ENCODE peak calls at places on chromosome 16, in ten cellular contexts. H is fibroblast of gingiva; G is retina; P is stomach; U is stimulated activated CD8-positive, alpha-beta memory T cell treated with anti-CD3 and anti-CD28 coated beads, Interleukin-15, amount 100 ng/mL, for 24 hours; E is HTR-8/SVneo; T is stimulated activated CD4-positive, alpha-beta T cell treated with anti-CD3 and anti-CD28 coated beads, Interleukin-1b, Interleukin-23, amount 100 ng/mL, for 24 hours; A is COR-L47; V is RCC 7860; Y is transverse colon. W is an unnamed sample.

GRCh38 chr16:49544828-49545227 is 171.2 kb downstream of the C16orf78 start:
- DNase-seq in H (no peak), G (no peak), P (no peak), U (no peak), E (no peak), T (no peak), A (no peak), V (no peak), Y (no peak), W (no peak)

GRCh38 chr16:523097-523741 is 4.3 kb upstream of the CAPN15 start:
- DNase-seq in H (no peak), G (no peak), P (no peak), U (no peak), E (no peak), T (no peak), A (no peak), V (no peak), Y (no peak), W (no peak)

GRCh38 chr16:24944206-24944605 is 71.0 kb downstream of the ARHGAP17 start:
- DNase-seq in H (no peak), G (no peak), P (no peak), U (no peak), E (no peak), T (no peak), A (no peak), V (no peak), Y (no peak), W (no peak)

GRCh38 chr16:69397821-69398521 is 12.2 kb upstream of the TERF2 start:
- DNase-seq in H (peak), G (peak), P (no peak), U (no peak), E (peak), T (no peak), A (peak), V (peak), Y (no peak), W (peak)

GRCh38 chr16:11280616-11281522 is at the start of gene PRM1:
- DNase-seq in H (no peak), G (no peak), P (no peak), U (no peak), E (no peak), T (no peak), A (no peak), V (no peak), Y (no peak), W (no peak)

GRCh38 chr16:27234171-27234570 is 30.8 kb downstream of the KDM8 start:
- DNase-seq in H (no peak), G (no peak), P (no peak), U (no peak), E (no peak), T (no peak), A (no peak), V (no peak), Y (no peak), W (no peak)

GRCh38 chr16:4393243-4393606 is 21.6 kb downstream of the VASN start:
- DNase-seq in H (peak), G (no peak), P (peak), U (no peak), E (no peak), T (no peak), A (no peak), V (no peak), Y (no peak), W (peak)

GRCh38 chr16:3492356-3492755 is 2.9 kb downstream of the C16orf90 start:
- DNase-seq in H (no peak), G (no peak), P (no peak), U (no peak), E (no peak), T (no peak), A (no peak), V (no peak), Y (no peak), W (no peak)

GRCh38 chr16:85055503-85056210 is 28.1 kb downstream of the KIAA0513 start:
- DNase-seq in H (peak), G (no peak), P (peak), U (no peak), E (peak), T (peak), A (no peak), V (peak), Y (peak), W (peak)

GRCh38 chr16:85648782-85649181 is 35.7 kb downstream of the GSE1 start:
- DNase-seq in H (no peak), G (peak), P (no peak), U (no peak), E (no peak), T (no peak), A (no peak), V (no peak), Y (no peak), W (no peak)

GRCh38 chr16:60655514-60656153 is 1380.6 kb downstream of the CDH8 start:
- DNase-seq in H (no peak), G (no peak), P (no peak), U (no peak), E (no peak), T (no peak), A (no peak), V (no peak), Y (no peak), W (no peak)

GRCh38 chr16:81280393-81280792 is 34.4 kb upstream of the GAN start:
- DNase-seq in H (no peak), G (no peak), P (no peak), U (no peak), E (no peak), T (no peak), A (no peak), V (no peak), Y (no peak), W (no peak)

GRCh38 chr16:10619271-10619849 is 39.0 kb upstream of the EMP2 start:
- DNase-seq in H (no peak), G (peak), P (peak), U (no peak), E (no peak), T (peak), A (no peak), V (no peak), Y (peak), W (peak)

GRCh38 chr16:85114909-85115567 is 2.8 kb upstream of the CIBAR2 start:
- DNase-seq in H (peak), G (peak), P (peak), U (peak), E (peak), T (peak), A (peak), V (peak), Y (peak), W (peak)

GRCh38 chr16:86240716-86241363 is 269.5 kb upstream of the FOXF1 start:
- DNase-seq in H (no peak), G (no peak), P (no peak), U (no peak), E (no peak), T (no peak), A (no peak), V (no peak), Y (no peak), W (no peak)

GRCh38 chr16:47986031-47986430 is 169.8 kb downstream of the ABCC12 start:
- DNase-seq in H (no peak), G (no peak), P (no peak), U (no peak), E (no peak), T (no peak), A (no peak), V (no peak), Y (no peak), W (no peak)

GRCh38 chr16:67252806-67253497 is 4.2 kb downstream of the SLC9A5 start:
- DNase-seq in H (no peak), G (no peak), P (no peak), U (no peak), E (no peak), T (no peak), A (no peak), V (no peak), Y (no peak), W (no peak)

GRCh38 chr16:29815032-29815721 is 775 bp upstream of the PAGR1 start:
- DNase-seq in H (no peak), G (no peak), P (no peak), U (no peak), E (no peak), T (no peak), A (peak), V (no peak), Y (no peak), W (peak)

GRCh38 chr16:71537643-71538042 is 11.4 kb downstream of the CHST4 start:
- DNase-seq in H (peak), G (peak), P (no peak), U (no peak), E (peak), T (peak), A (peak), V (peak), Y (peak), W (peak)

GRCh38 chr16:50309156-50309526 is 42.8 kb downstream of the ADCY7 start:
- DNase-seq in H (no peak), G (no peak), P (no peak), U (no peak), E (no peak), T (no peak), A (no peak), V (no peak), Y (no peak), W (no peak)

GRCh38 chr16:57134982-57135381 is 42.6 kb downstream of the CPNE2 start:
- DNase-seq in H (no peak), G (no peak), P (no peak), U (no peak), E (no peak), T (no peak), A (peak), V (no peak), Y (peak), W (no peak)

GRCh38 chr16:31268891-31269290 is 9.1 kb downstream of the ITGAM start:
- DNase-seq in H (no peak), G (no peak), P (no peak), U (no peak), E (no peak), T (no peak), A (no peak), V (no peak), Y (no peak), W (no peak)

GRCh38 chr16:70778901-70779309 is 22.1 kb downstream of the VAC14 start:
- DNase-seq in H (peak), G (no peak), P (no peak), U (no peak), E (peak), T (no peak), A (peak), V (peak), Y (peak), W (peak)

GRCh38 chr16:59566446-59566845 is 832.3 kb upstream of the GOT2 start:
- DNase-seq in H (peak), G (no peak), P (no peak), U (no peak), E (no peak), T (no peak), A (no peak), V (no peak), Y (no peak), W (no peak)

GRCh38 chr16:69762843-69763556 is 868 bp downstream of the WWP2 start:
- DNase-seq in H (peak), G (no peak), P (no peak), U (no peak), E (peak), T (no peak), A (no peak), V (peak), Y (peak), W (peak)

GRCh38 chr16:8882725-8883377 is 700 bp downstream of the LITAFD start:
- DNase-seq in H (no peak), G (no peak), P (no peak), U (no peak), E (no peak), T (no peak), A (no peak), V (no peak), Y (no peak), W (no peak)

GRCh38 chr16:89560413-89561194 is at the start of gene RPL13:
- DNase-seq in H (peak), G (peak), P (peak), U (peak), E (peak), T (peak), A (peak), V (peak), Y (peak), W (peak)